ENCODE peak calls at places on chromosomes 3 and 15, in five cellular contexts. S is tibial artery, D is mucosa of descending colon, V is GM13976, R is Panc1. N is an unnamed sample.

GRCh38 chr15:92421980-92422379 is 28.3 kb downstream of the ST8SIA2 start:
- DNase-seq in S (no peak), D (no peak), V (no peak), R (no peak), N (no peak)

GRCh38 chr3:146817705-146818104 is 212.6 kb upstream of the PLSCR5 start:
- DNase-seq in S (no peak), D (no peak), V (no peak), R (no peak), N (no peak)

GRCh38 chr3:112635674-112636073 is 5.3 kb downstream of the CCDC80 start:
- DNase-seq in S (peak), D (no peak), V (no peak), R (no peak), N (no peak)

GRCh38 chr3:124140751-124141150 is 148.8 kb upstream of the ROPN1 start:
- DNase-seq in S (no peak), D (no peak), V (no peak), R (no peak), N (no peak)

GRCh38 chr3:40846466-40846865 is 321.7 kb downstream of the ZNF621 start:
- DNase-seq in S (no peak), D (no peak), V (no peak), R (no peak), N (no peak)

GRCh38 chr3:59065240-59065639 is 15.4 kb upstream of the CFAP20DC start:
- DNase-seq in S (no peak), D (no peak), V (no peak), R (no peak), N (no peak)

GRCh38 chr3:2392981-2393380 is 294.3 kb downstream of the CNTN4 start:
- DNase-seq in S (no peak), D (no peak), V (no peak), R (no peak), N (no peak)

GRCh38 chr15:59296181-59296617 is 76.5 kb downstream of the MYO1E start:
- DNase-seq in S (peak), D (no peak), V (no peak), R (no peak), N (no peak)

GRCh38 chr15:52790941-52791751 is 1.0 kb upstream of the ONECUT1 start:
- DNase-seq in S (no peak), D (no peak), V (no peak), R (no peak), N (peak)

GRCh38 chr3:113953677-113954076 is 5.9 kb downstream of the ZDHHC23 start:
- DNase-seq in S (no peak), D (no peak), V (no peak), R (no peak), N (no peak)

GRCh38 chr3:8993331-8993730 is 30.1 kb upstream of the RAD18 start:
- DNase-seq in S (no peak), D (no peak), V (no peak), R (no peak), N (no peak)

GRCh38 chr15:76935620-76936019 is 4.1 kb downstream of the RCN2 start:
- DNase-seq in S (no peak), D (no peak), V (peak), R (no peak), N (no peak)

GRCh38 chr3:126487151-126487771 is 11.6 kb upstream of the ZXDC start:
- DNase-seq in S (no peak), D (no peak), V (no peak), R (no peak), N (no peak)

GRCh38 chr15:78461171-78461881 is 23.3 kb downstream of the IREB2 start:
- DNase-seq in S (no peak), D (no peak), V (no peak), R (no peak), N (no peak)

GRCh38 chr15:22884344-22884743 is 45.9 kb downstream of the NIPA2 start:
- DNase-seq in S (no peak), D (no peak), V (no peak), R (no peak), N (no peak)
- TF ChIP-seq CTCF in S (no peak), D (no peak), V (peak), R (no peak), N (no peak)

GRCh38 chr15:68343579-68344225 is 66.2 kb downstream of the FEM1B start:
- DNase-seq in S (no peak), D (no peak), V (no peak), R (no peak), N (no peak)
- TF ChIP-seq CTCF in S (no peak), D (no peak), V (no peak), R (no peak), N (no peak)

GRCh38 chr3:107432013-107432515 is 54.8 kb downstream of the CCDC54 start:
- DNase-seq in S (no peak), D (no peak), V (no peak), R (no peak), N (peak)

GRCh38 chr3:107430214-107431047 is 53.2 kb downstream of the CCDC54 start:
- DNase-seq in S (peak), D (no peak), V (peak), R (no peak), N (no peak)

GRCh38 chr3:107432646-107433045 is 55.4 kb downstream of the CCDC54 start:
- DNase-seq in S (no peak), D (no peak), V (no peak), R (no peak), N (no peak)

GRCh38 chr3:107431048-107431297 is 53.7 kb downstream of the CCDC54 start:
- DNase-seq in S (peak), D (no peak), V (no peak), R (no peak), N (peak)

DNA sequence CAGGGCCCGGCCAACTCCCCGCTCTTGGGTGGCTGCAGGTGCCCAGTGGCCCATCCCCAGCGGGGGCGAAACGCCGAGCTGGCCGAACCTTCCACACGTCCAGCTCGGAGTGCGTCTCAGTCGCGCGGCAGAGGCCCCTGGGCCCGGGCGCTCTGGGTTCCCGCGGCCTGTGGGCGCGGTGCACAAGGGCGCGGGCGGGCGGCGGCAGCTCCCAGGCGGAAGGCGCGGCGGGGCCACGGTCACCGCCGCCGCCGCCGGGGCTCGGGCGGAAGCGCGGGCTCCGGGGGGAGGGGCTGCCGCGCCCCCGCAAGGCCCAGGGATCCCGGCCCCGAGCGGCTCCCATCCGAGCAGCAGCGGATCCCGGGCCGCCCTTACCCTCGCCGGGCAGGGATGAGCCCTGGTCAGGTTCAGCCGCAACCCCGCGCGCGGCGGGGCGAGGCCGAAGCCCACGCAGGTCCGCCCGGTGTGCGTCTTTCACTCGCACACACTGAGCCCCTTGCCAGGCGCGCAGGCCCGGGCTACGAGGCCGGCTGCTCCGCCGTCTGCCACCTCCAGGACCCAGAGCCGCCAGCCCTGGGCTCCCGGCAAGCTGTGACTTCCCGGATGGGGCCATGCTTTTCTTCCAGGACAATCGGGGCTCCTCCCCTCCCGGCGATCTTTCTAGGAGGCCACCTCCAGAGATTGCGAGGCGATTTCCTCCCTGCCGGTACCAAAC is 54.2 kb downstream of the CCDC54 start:
- DNase-seq in S (peak), D (peak), V (peak), R (no peak), N (peak)
- TF ChIP-seq CTCF in S (no peak), D (no peak), V (no peak), R (no peak), N (no peak)

GRCh38 chr15:89444241-89444797 is 52.1 kb downstream of the RHCG start:
- DNase-seq in S (no peak), D (no peak), V (no peak), R (no peak), N (no peak)

GRCh38 chr15:89444855-89445254 is 51.5 kb downstream of the RHCG start:
- DNase-seq in S (no peak), D (no peak), V (no peak), R (no peak), N (no peak)

GRCh38 chr15:89442155-89442554 is 54.2 kb downstream of the RHCG start:
- DNase-seq in S (no peak), D (no peak), V (no peak), R (no peak), N (no peak)

GRCh38 chr15:89441295-89441762 is 55.1 kb downstream of the RHCG start:
- DNase-seq in S (no peak), D (no peak), V (peak), R (no peak), N (no peak)

DNA sequence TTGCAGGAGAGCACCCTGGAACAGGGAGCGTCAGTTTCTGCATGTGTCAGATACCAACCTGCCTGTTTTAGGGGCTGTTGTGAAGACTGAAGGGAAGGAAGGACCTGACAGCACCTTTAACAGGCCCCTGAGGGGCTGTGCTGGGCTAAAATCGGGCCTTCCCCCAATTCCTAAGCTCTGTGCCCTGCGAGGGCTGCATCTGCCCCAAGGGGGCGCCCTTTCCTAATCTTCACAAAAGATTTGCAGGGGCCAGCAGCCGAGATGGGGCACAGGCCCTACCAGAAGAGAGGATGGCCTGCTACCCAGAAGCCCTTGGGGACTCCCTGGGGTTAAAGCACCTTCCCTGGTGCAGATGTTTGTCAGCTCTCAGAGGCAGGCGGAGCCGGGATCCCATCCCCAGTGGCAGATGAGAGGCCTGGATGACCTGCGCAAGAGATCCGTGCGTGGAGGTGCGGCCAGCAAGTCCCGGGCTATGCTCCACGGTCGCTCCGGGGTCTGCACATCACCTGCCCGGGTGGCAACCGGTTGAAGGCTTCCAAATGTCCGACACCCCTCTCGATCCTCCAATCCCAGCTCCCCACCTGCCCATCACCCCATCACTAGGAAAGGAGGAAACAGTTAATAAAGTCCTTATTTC is 53.6 kb downstream of the RHCG start:
- DNase-seq in S (no peak), D (peak), V (peak), R (peak), N (peak)
- TF ChIP-seq CTCF in S (no peak), D (no peak), V (peak), R (peak), N (peak)

DNA sequence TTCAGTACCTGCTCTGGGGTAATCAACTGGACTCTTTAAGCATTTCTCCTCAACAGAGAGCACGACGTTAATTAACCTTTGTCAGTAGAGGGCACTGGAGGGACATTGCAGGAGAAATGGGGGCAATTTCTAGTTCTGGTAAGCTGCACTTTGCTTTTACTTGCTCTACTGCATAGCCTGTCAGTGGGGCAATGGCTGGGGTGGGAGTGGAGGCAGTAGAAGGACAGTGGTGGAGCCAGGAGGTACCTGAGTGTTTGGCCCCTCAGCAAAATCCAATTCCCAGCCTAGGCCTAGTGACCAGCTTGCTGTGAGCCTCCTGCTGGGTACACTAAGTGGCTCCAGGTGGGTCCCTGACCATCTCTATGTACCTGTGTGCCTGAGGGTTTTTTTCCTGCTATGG is 18.3 kb upstream of the MED12L start:
- DNase-seq in S (no peak), D (no peak), V (no peak), R (no peak), N (no peak)
- TF ChIP-seq CTCF in S (no peak), D (no peak), V (no peak), R (peak), N (no peak)

DNA sequence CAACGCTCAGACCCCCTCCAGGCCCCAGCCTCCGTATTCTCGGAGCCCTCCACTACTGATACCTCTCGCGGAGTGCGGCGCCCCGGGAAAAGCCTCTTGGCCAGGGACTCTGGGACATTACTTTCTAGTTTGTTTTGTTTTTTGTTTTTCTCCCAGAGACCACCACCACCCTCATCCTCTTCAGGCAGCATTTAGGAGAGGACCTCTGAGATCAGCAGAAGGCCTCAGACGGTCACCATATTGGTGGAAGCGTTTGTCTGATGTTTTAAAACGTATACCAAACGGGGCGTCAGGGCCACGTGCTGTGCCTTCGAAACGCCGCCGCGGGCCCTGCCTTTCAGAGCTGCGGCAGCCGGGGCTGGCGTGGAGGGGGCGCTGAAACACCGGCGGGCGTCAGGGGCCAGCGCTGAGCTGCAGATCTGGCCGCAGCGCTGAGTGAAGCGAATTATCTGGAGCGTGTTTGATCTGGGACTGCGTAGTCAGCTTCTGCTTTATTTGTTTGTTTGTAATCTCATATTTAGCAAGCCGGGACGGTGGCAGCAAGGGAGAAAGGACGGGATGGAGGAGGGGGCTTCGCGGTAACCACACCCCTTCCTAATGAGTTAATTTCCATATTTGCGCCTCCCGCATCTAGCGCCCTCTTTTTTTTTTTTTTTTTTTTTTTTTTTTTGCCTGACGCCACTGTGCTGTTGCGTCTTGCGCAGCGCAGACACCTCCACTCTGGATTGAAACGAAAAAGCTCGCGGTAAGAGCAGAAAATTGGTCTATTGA is 14.8 kb downstream of the SOX2 start:
- DNase-seq in S (no peak), D (no peak), V (peak), R (no peak), N (no peak)
- TF ChIP-seq CTCF in S (no peak), D (no peak), V (no peak), R (peak), N (no peak)

GRCh38 chr15:58222698-58223097 is 84.5 kb downstream of the AQP9 start:
- DNase-seq in S (no peak), D (no peak), V (no peak), R (no peak), N (no peak)
- TF ChIP-seq CTCF in S (no peak), D (no peak), V (no peak), R (no peak), N (no peak)